ENCODE peak calls at places on chromosomes 7 and 10, in seven cellular contexts. Y, T, J, I, S, Z and U are unnamed samples.

GRCh38 chr7:136925049-136925448 is 56.6 kb downstream of the CHRM2 start:
- DNase-seq in T (peak), I (peak), J (no peak), S (no peak), Z (no peak), Y (no peak), U (no peak)

GRCh38 chr10:50152792-50153272 is 85.1 kb downstream of the WASHC2A start:
- DNase-seq in T (no peak), S (no peak), Z (no peak), Y (no peak), I (no peak), J (no peak), U (no peak)

GRCh38 chr10:784759-785538 is 95.5 kb upstream of the DIP2C start:
- DNase-seq in T (peak), J (peak), Z (no peak), Y (peak), I (peak), S (peak), U (no peak)

GRCh38 chr10:104026762-104027161 is 58.9 kb downstream of the COL17A1 start:
- DNase-seq in I (no peak), Z (no peak), J (no peak), T (no peak), Y (no peak), S (no peak), U (no peak)

GRCh38 chr7:20030915-20031362 is 186.2 kb downstream of the MACC1 start:
- DNase-seq in J (no peak), S (no peak), T (peak), Y (no peak), I (peak), Z (no peak), U (no peak)

GRCh38 chr7:149743481-149743880 is 29.9 kb downstream of the ZNF467 start:
- DNase-seq in J (no peak), T (no peak), I (no peak), Y (no peak), S (no peak), Z (no peak), U (no peak)

GRCh38 chr7:3636131-3636860 is 335.2 kb downstream of the SDK1 start:
- DNase-seq in S (no peak), Y (no peak), Z (no peak), J (no peak), T (peak), I (peak), U (no peak)

GRCh38 chr10:124575107-124576035 is 113.7 kb downstream of the LHPP start:
- DNase-seq in S (no peak), Y (no peak), I (no peak), T (no peak), Z (no peak), J (peak), U (no peak)

GRCh38 chr7:55019329-55019690 is 493 bp downstream of the EGFR start:
- DNase-seq in T (peak), S (no peak), I (peak), J (peak), Z (peak), Y (peak), U (no peak)

GRCh38 chr10:108037061-108037460 is 872.6 kb upstream of the SORCS1 start:
- DNase-seq in Z (no peak), J (no peak), S (no peak), I (no peak), T (no peak), Y (no peak), U (no peak)

GRCh38 chr10:97532935-97533671 is 34.4 kb downstream of the UBTD1 start:
- DNase-seq in S (no peak), Y (no peak), T (peak), J (no peak), Z (no peak), I (peak), U (no peak)

GRCh38 chr7:138752568-138753518 is 45.0 kb upstream of the TMEM213 start:
- DNase-seq in I (peak), S (no peak), J (peak), T (peak), Z (no peak), Y (no peak), U (no peak)

GRCh38 chr7:48634116-48634632 is 290.2 kb upstream of the CDC14C start:
- DNase-seq in Z (no peak), Y (no peak), S (no peak), J (no peak), T (no peak), I (no peak), U (no peak)

GRCh38 chr7:75971961-75972763 is 22.2 kb downstream of the TMEM120A start:
- DNase-seq in I (no peak), Y (no peak), Z (no peak), S (no peak), T (no peak), J (no peak), U (no peak)

GRCh38 chr7:37067961-37068536 is 343.8 kb upstream of the AOAH start:
- DNase-seq in S (no peak), Z (no peak), Y (no peak), I (no peak), J (no peak), T (no peak), U (no peak)

GRCh38 chr10:33258951-33259350 is 75.5 kb downstream of the NRP1 start:
- DNase-seq in Y (peak), I (peak), S (no peak), J (no peak), Z (no peak), T (peak), U (no peak)

GRCh38 chr10:89478739-89479116 is 56.7 kb downstream of the SLC16A12 start:
- DNase-seq in Z (no peak), J (no peak), I (peak), S (no peak), T (peak), Y (no peak), U (no peak)

GRCh38 chr10:101611506-101611905 is 23.4 kb downstream of the DPCD start:
- DNase-seq in S (no peak), I (peak), Y (no peak), T (no peak), Z (no peak), J (no peak), U (no peak)

GRCh38 chr10:51892965-51893658 is 193.7 kb upstream of the CSTF2T start:
- DNase-seq in J (no peak), S (no peak), Y (peak), I (no peak), Z (no peak), T (no peak), U (no peak)

GRCh38 chr7:27994639-27995038 is 186.0 kb downstream of the JAZF1 start:
- DNase-seq in S (no peak), T (peak), Y (no peak), Z (no peak), I (peak), J (peak), U (no peak)

GRCh38 chr10:30493609-30494530 is 59.9 kb downstream of the MAP3K8 start:
- DNase-seq in S (peak), T (no peak), Y (no peak), J (peak), I (peak), Z (no peak), U (no peak)

GRCh38 chr10:133528845-133529575 is 1.8 kb downstream of the CYP2E1 start:
- DNase-seq in Z (no peak), J (no peak), S (no peak), I (peak), T (no peak), Y (no peak), U (no peak)

GRCh38 chr7:141884544-141885227 is 31.5 kb upstream of the OR9A4 start:
- DNase-seq in S (no peak), J (no peak), Z (no peak), I (no peak), Y (no peak), T (no peak), U (no peak)

GRCh38 chr7:142357953-142358520 is 100.2 kb upstream of the PRSS58 start:
- DNase-seq in Z (no peak), T (peak), J (no peak), Y (no peak), S (peak), I (peak), U (no peak)

GRCh38 chr10:32055478-32056135 is 618 bp downstream of the KIF5B start:
- DNase-seq in Y (peak), T (peak), I (peak), S (no peak), J (peak), Z (peak), U (peak)

GRCh38 chr10:43461950-43462349 is 25.0 kb downstream of the ZNF487 start:
- DNase-seq in J (no peak), S (peak), T (peak), I (peak), Z (no peak), Y (peak), U (no peak)

GRCh38 chr10:49395741-49396665 is at the start of gene DRGX:
- DNase-seq in S (no peak), T (no peak), Y (no peak), J (no peak), Z (no peak), I (no peak), U (no peak)

GRCh38 chr7:55193245-55193644 is 171.9 kb upstream of the LANCL2 start:
- DNase-seq in Z (no peak), Y (no peak), I (peak), T (no peak), S (no peak), J (no peak), U (no peak)

GRCh38 chr10:52056296-52056695 is 257.8 kb upstream of the DKK1 start:
- DNase-seq in Z (no peak), I (no peak), S (no peak), J (no peak), T (no peak), Y (no peak), U (no peak)

GRCh38 chr10:88733215-88733614 is 26.6 kb upstream of the LIPN start:
- DNase-seq in Z (no peak), S (no peak), I (no peak), T (no peak), J (no peak), Y (no peak), U (no peak)

GRCh38 chr7:88344956-88345832 is 38.5 kb upstream of the STEAP4 start:
- DNase-seq in S (no peak), I (peak), Z (no peak), J (peak), T (peak), Y (peak), U (no peak)

GRCh38 chr7:11232462-11232861 is 258.8 kb downstream of the PHF14 start:
- DNase-seq in Y (no peak), Z (no peak), I (peak), T (no peak), S (no peak), J (no peak), U (no peak)

GRCh38 chr10:99536400-99537254 is 3.9 kb downstream of the NKX2-3 start:
- DNase-seq in Y (no peak), J (peak), T (no peak), Z (no peak), I (no peak), S (no peak), U (no peak)

GRCh38 chr7:2794836-2795636 is 49.1 kb downstream of the GNA12 start:
- DNase-seq in J (no peak), Z (no peak), T (no peak), Y (no peak), I (no peak), S (no peak), U (no peak)

GRCh38 chr7:27174077-27175004 is at the start of gene HOXA10:
- DNase-seq in S (no peak), Y (no peak), Z (peak), J (peak), I (no peak), T (no peak), U (peak)

GRCh38 chr7:141704741-141705140 is 2.8 kb upstream of the DENND11 start:
- DNase-seq in T (no peak), Z (no peak), J (no peak), S (no peak), I (no peak), Y (no peak), U (no peak)

GRCh38 chr7:129298268-129298893 is 73.6 kb downstream of the AHCYL2 start:
- DNase-seq in Z (peak), I (peak), Y (peak), T (peak), S (no peak), J (peak), U (peak)

DNA sequence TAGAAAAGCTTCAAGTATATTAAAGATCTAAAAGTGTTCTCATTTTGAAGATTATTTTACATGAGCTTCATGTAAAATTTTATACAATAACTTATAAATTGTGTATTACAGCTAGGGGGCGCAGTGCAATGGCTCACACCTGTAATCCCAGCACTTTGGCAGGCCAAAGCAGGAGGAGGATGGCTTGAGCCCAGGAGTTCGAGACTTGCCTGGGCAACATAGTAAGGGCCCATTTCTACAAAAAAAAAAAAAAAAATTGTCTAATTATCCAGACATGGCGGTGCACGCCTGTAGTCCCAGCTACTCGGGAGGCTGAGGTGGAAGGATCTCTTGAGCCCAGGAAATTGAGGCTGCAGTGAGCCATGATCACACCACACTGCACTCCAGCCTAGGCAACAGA is 16.6 kb downstream of the ACBD5 start:
- DNase-seq in T (peak), Z (no peak), Y (peak), J (peak), S (no peak), I (peak), U (no peak)
- TF ChIP-seq CTCF in T (peak), Z (peak), Y (peak), J (peak), S (peak), I (peak), U (peak)

GRCh38 chr10:132206377-132206745 is 19.6 kb downstream of the DPYSL4 start:
- DNase-seq in Y (no peak), T (no peak), J (no peak), I (no peak), S (no peak), Z (no peak), U (no peak)

GRCh38 chr10:132203256-132204077 is 16.7 kb downstream of the DPYSL4 start:
- DNase-seq in J (no peak), I (no peak), Z (no peak), T (no peak), Y (no peak), S (no peak), U (no peak)

GRCh38 chr10:132204078-132204780 is 17.5 kb downstream of the DPYSL4 start:
- DNase-seq in J (no peak), I (no peak), Y (no peak), Z (no peak), T (no peak), S (no peak), U (no peak)

GRCh38 chr10:132205650-132206376 is 19.1 kb downstream of the DPYSL4 start:
- DNase-seq in S (no peak), J (no peak), T (no peak), Y (no peak), I (no peak), Z (no peak), U (no peak)

GRCh38 chr10:132204781-132205473 is 18.2 kb downstream of the DPYSL4 start:
- DNase-seq in Z (no peak), Y (no peak), T (no peak), J (no peak), I (no peak), S (no peak), U (no peak)
- TF ChIP-seq CTCF in Z (no peak), Y (no peak), T (no peak), J (no peak), I (no peak), S (no peak), U (no peak)

DNA sequence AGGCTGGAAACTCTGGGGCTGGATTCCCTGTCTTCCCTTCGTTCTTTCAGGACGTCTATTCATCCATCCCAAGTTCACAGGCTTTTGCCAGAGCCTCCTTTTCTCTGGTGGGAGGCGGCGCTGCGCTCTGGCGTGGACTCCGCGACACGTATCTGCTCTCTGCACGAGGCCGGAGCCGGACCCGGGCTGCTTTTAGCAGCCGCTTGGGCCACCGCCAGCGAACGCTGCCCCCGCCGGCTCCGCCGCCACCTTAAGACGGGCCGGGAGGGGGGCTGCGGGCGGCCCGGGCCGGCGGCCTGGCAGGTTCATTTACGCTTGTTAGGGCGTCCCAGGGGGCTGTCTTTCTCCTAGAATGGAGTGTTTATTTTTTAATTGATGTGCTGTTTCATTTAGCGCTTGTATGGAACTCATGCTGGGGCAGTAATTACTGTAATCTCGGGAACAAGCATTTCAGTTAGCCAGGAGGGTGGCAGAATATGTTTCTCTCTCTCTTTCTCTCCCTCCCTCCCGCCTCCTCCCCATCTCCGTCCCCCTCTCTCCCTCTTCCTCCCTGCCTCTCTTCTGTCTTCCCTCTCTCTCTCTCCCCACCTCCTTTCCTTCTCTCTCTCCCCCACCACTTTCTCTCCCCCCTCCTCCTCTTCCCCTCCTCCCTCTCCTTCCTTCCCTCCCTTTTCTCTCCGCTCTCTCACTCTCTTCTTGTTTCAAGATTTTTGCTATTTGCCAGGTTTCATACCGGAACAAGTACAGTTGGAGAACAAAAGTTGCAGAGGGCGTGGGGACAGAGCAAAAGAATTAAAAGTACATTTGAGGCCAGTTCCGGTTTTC is 1.3 kb upstream of the FZD8 start:
- DNase-seq in Y (peak), T (peak), J (peak), S (no peak), I (peak), Z (peak), U (peak)
- TF ChIP-seq CTCF in Y (peak), T (no peak), J (no peak), S (no peak), I (no peak), Z (no peak), U (no peak)

GRCh38 chr7:45891462-45892402 is 3.4 kb downstream of the IGFBP1 start:
- DNase-seq in Y (no peak), S (no peak), Z (no peak), T (no peak), J (no peak), I (no peak), U (no peak)
- TF ChIP-seq CTCF in Y (peak), S (no peak), Z (no peak), T (no peak), J (no peak), I (no peak), U (peak)

DNA sequence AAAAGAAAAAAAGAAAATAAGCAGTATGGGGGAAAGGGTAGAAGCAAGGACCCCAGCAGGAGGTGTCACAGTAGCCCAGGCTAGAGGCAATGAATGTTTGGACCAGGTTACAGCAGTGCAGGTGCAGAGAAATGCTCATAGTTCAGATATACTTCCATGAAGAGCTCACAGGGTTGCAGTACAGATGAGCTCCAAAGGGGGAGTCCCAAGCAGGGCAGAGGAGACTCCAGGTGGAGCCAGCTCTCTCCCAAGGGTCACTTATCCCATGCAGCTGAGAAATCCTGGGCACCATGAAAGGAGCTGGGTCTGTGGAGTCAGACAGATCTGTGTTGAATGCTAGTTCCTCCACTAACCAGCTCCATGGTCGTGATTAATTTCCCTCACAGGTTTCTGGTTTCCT is 174.9 kb downstream of the C7orf25 start:
- DNase-seq in S (no peak), Y (no peak), T (no peak), J (no peak), I (no peak), Z (no peak), U (no peak)
- TF ChIP-seq CTCF in S (no peak), Y (peak), T (peak), J (no peak), I (peak), Z (no peak), U (no peak)

GRCh38 chr7:99451936-99452335 is 13.2 kb downstream of the CPSF4 start:
- DNase-seq in Y (no peak), S (no peak), Z (no peak), I (no peak), J (no peak), T (no peak), U (no peak)

GRCh38 chr7:99452541-99452940 is 13.4 kb downstream of the ATP5MF start:
- DNase-seq in T (no peak), S (no peak), J (no peak), Z (no peak), I (no peak), Y (no peak), U (no peak)

GRCh38 chr7:99446096-99446495 is 7.4 kb downstream of the CPSF4 start:
- DNase-seq in I (peak), J (no peak), Y (no peak), Z (no peak), T (no peak), S (no peak), U (no peak)

GRCh38 chr7:99448855-99449254 is 10.1 kb downstream of the CPSF4 start:
- DNase-seq in J (no peak), Y (no peak), I (no peak), T (no peak), Z (no peak), S (no peak), U (no peak)

DNA sequence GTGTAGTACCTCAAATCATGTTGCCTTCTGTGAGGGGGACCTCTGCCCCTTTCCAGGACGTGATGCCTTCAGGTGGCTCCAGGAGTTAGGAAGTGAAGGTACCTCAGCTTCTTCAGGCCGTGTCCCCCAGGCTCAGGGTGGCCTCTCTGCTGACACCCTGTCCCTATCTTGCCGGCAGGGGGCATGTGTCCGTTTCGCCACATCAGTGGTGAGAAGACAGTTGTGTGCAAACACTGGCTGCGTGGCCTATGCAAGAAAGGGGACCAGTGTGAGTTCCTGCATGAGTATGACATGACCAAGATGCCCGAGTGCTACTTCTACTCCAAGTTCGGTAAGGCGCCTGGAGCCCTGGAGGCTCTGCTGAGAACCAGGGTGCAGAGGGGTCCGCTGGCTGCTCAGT is 9.2 kb downstream of the CPSF4 start:
- DNase-seq in Y (no peak), S (no peak), T (no peak), Z (no peak), I (no peak), J (no peak), U (no peak)
- TF ChIP-seq CTCF in Y (peak), S (no peak), T (no peak), Z (no peak), I (no peak), J (no peak), U (no peak)

DNA sequence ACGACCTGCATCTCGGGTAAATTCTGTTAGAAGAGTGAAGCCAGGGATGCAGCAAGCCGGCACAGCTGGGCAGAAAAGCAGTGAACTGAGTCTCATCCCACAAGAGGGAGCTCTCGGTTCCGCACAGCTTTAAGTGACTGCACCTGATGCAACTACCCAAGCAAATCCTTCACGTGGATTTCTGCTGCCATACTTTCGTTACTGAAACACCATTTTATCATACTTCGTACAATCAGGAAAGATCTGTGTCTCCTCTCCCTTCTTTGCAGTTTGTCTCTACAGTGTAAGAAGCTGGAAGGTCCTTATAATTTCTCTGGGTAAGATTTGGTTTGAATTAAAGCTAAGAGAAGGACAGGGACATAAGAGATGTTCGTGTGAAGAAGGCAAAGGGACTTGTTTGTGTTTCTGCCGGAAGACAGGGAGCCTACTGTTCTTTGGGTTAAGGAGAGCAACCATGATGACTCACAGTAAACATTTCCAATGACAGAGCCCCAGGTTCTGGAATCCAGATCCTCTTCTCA is 427.0 kb downstream of the GPAM start:
- DNase-seq in I (peak), Z (peak), T (peak), Y (peak), S (no peak), J (no peak), U (no peak)
- TF ChIP-seq CTCF in I (no peak), Z (peak), T (no peak), Y (peak), S (peak), J (no peak), U (no peak)